ENCODE peak calls at places on chromosomes 12 and 14, in eight cellular contexts. X, Z, U, S, N, J, F and R are unnamed samples.

GRCh38 chr12:131867891-131868675 is 26.3 kb upstream of the ULK1 start:
- DNase-seq in S (no peak), J (no peak), N (no peak), F (no peak), U (peak), Z (no peak), X (no peak), R (peak)

GRCh38 chr14:101010835-101011234 is 107.3 kb upstream of the RTL1 start:
- DNase-seq in N (no peak), X (no peak), Z (no peak), J (no peak), U (no peak), F (no peak), S (no peak), R (no peak)

GRCh38 chr12:101855364-101855884 is 22.0 kb upstream of the DRAM1 start:
- DNase-seq in N (no peak), S (no peak), Z (no peak), J (peak), X (no peak), U (no peak), F (peak), R (no peak)

GRCh38 chr12:131506426-131506825 is 204.5 kb upstream of the SFSWAP start:
- DNase-seq in U (no peak), J (no peak), F (no peak), X (no peak), Z (no peak), N (no peak), S (no peak), R (no peak)

GRCh38 chr14:55881577-55882241 is 236.5 kb upstream of the PELI2 start:
- DNase-seq in Z (no peak), F (no peak), J (no peak), N (no peak), X (no peak), S (no peak), U (no peak), R (no peak)

GRCh38 chr14:103905861-103906456 is 22.3 kb upstream of the TDRD9 start:
- DNase-seq in X (no peak), S (no peak), Z (no peak), U (no peak), J (no peak), N (no peak), F (no peak), R (no peak)

GRCh38 chr12:93378373-93379310 is 917 bp downstream of the NUDT4 start:
- DNase-seq in U (peak), S (peak), F (peak), J (no peak), X (no peak), N (no peak), Z (no peak), R (peak)

GRCh38 chr14:76413962-76414665 is 38.2 kb downstream of the ESRRB start:
- DNase-seq in S (no peak), J (no peak), Z (no peak), F (no peak), U (no peak), N (no peak), X (no peak), R (no peak)

GRCh38 chr14:52265248-52265647 is 2.2 kb upstream of the PTGDR start:
- DNase-seq in Z (no peak), F (no peak), N (no peak), X (no peak), S (no peak), U (no peak), J (no peak), R (no peak)

GRCh38 chr14:75254381-75254821 is 24.2 kb upstream of the FOS start:
- DNase-seq in J (no peak), Z (peak), U (no peak), F (no peak), S (no peak), N (peak), X (no peak), R (no peak)

GRCh38 chr14:75960219-75960618 is 21.6 kb downstream of the TGFB3 start:
- DNase-seq in J (no peak), U (no peak), Z (no peak), S (no peak), N (no peak), X (no peak), F (no peak), R (no peak)

GRCh38 chr12:11904124-11904523 is 166.6 kb upstream of the BCL2L14 start:
- DNase-seq in J (no peak), U (no peak), F (no peak), N (no peak), S (no peak), Z (peak), X (no peak), R (no peak)

GRCh38 chr14:51138353-51139103 is 43.6 kb upstream of the TRIM9 start:
- DNase-seq in F (no peak), X (no peak), S (no peak), U (no peak), J (no peak), Z (no peak), N (no peak), R (no peak)

GRCh38 chr14:99744199-99744872 is 48.9 kb upstream of the EML1 start:
- DNase-seq in F (no peak), J (no peak), N (no peak), U (no peak), S (no peak), Z (no peak), X (no peak), R (no peak)

GRCh38 chr12:84502907-84503787 is 409.5 kb downstream of the SLC6A15 start:
- DNase-seq in U (no peak), Z (no peak), N (peak), S (no peak), X (peak), F (peak), J (peak), R (no peak)

GRCh38 chr12:30023186-30023585 is 239.4 kb upstream of the TMTC1 start:
- DNase-seq in F (no peak), X (no peak), J (no peak), Z (no peak), U (no peak), N (no peak), S (no peak), R (no peak)

GRCh38 chr12:89451876-89452275 is 72.7 kb downstream of the GALNT4 start:
- DNase-seq in N (no peak), F (no peak), S (no peak), Z (peak), U (no peak), X (no peak), J (no peak), R (no peak)

GRCh38 chr12:131758016-131758739 is 47.3 kb downstream of the SFSWAP start:
- DNase-seq in S (no peak), N (no peak), F (no peak), Z (no peak), U (no peak), X (no peak), J (no peak), R (no peak)

GRCh38 chr12:123546281-123546680 is 12.8 kb upstream of the RILPL1 start:
- DNase-seq in S (no peak), X (no peak), Z (no peak), J (no peak), N (no peak), F (no peak), U (no peak), R (no peak)

GRCh38 chr14:69439516-69440270 is 41.2 kb downstream of the SLC39A9 start:
- DNase-seq in X (no peak), J (no peak), N (no peak), F (no peak), S (no peak), U (no peak), Z (no peak), R (no peak)

GRCh38 chr14:55328317-55328716 is 57.1 kb downstream of the FBXO34 start:
- DNase-seq in S (no peak), F (no peak), X (no peak), Z (no peak), N (no peak), U (no peak), J (peak), R (no peak)

GRCh38 chr14:69043598-69044267 is 64.6 kb upstream of the ACTN1 start:
- DNase-seq in J (no peak), N (no peak), U (no peak), F (no peak), X (no peak), Z (peak), S (no peak), R (no peak)

GRCh38 chr12:47491516-47491915 is 214.3 kb downstream of the RPAP3 start:
- DNase-seq in S (no peak), U (no peak), N (no peak), Z (no peak), X (no peak), J (no peak), F (no peak), R (no peak)

GRCh38 chr12:31248815-31249214 is 77.1 kb downstream of the SINHCAF start:
- DNase-seq in N (no peak), X (no peak), Z (no peak), J (no peak), S (no peak), U (no peak), F (no peak), R (no peak)

GRCh38 chr12:29807125-29807524 is 23.4 kb upstream of the TMTC1 start:
- DNase-seq in X (no peak), J (peak), N (no peak), F (no peak), Z (no peak), U (no peak), S (no peak), R (no peak)

GRCh38 chr12:107513636-107514400 is 171.8 kb upstream of the PWP1 start:
- DNase-seq in X (no peak), Z (no peak), S (no peak), U (no peak), F (no peak), J (no peak), N (no peak), R (no peak)

GRCh38 chr14:69039287-69039628 is 60.2 kb upstream of the ACTN1 start:
- DNase-seq in N (no peak), U (no peak), X (peak), S (no peak), J (peak), F (no peak), Z (no peak), R (no peak)

GRCh38 chr12:45303955-45304354 is 88.1 kb downstream of the ANO6 start:
- DNase-seq in N (no peak), S (no peak), J (no peak), Z (no peak), F (no peak), U (no peak), X (no peak), R (no peak)

GRCh38 chr12:47360771-47361388 is 281.1 kb upstream of the AMIGO2 start:
- DNase-seq in S (no peak), Z (no peak), X (no peak), N (no peak), F (peak), J (no peak), U (no peak), R (no peak)

GRCh38 chr14:51953996-51954395 is 35.4 kb upstream of the RTRAF start:
- DNase-seq in Z (no peak), X (no peak), S (no peak), N (no peak), J (no peak), F (no peak), U (no peak), R (no peak)

GRCh38 chr12:116006141-116006540 is 271.4 kb downstream of the MED13L start:
- DNase-seq in N (no peak), Z (no peak), F (no peak), J (no peak), X (no peak), U (no peak), S (no peak), R (no peak)

GRCh38 chr14:99067141-99067920 is 204.7 kb downstream of the BCL11B start:
- DNase-seq in F (no peak), X (no peak), N (no peak), J (no peak), Z (no peak), S (no peak), U (no peak), R (no peak)

GRCh38 chr14:89386214-89386886 is 30.7 kb downstream of the FOXN3 start:
- DNase-seq in Z (no peak), N (no peak), J (no peak), X (no peak), U (no peak), S (no peak), F (no peak), R (no peak)

GRCh38 chr14:102210421-102211042 is 70.8 kb downstream of the WDR20 start:
- DNase-seq in F (no peak), J (no peak), S (no peak), N (no peak), Z (no peak), U (no peak), X (no peak), R (no peak)

GRCh38 chr12:53726342-53726741 is 910 bp downstream of the CALCOCO1 start:
- DNase-seq in U (no peak), J (peak), X (no peak), S (no peak), F (peak), N (no peak), Z (no peak), R (no peak)

GRCh38 chr14:27668531-27668930 is 1070.7 kb upstream of the NOVA1 start:
- DNase-seq in U (no peak), X (no peak), N (no peak), Z (no peak), F (no peak), J (no peak), S (no peak), R (no peak)

GRCh38 chr12:61915420-61915819 is 344.8 kb upstream of the USP15 start:
- DNase-seq in X (no peak), Z (no peak), U (no peak), J (peak), F (no peak), S (no peak), N (no peak), R (no peak)

GRCh38 chr12:80988986-80989385 is 51.3 kb upstream of the LIN7A start:
- DNase-seq in Z (no peak), X (no peak), J (no peak), U (no peak), S (no peak), N (no peak), F (no peak), R (no peak)

GRCh38 chr14:24032727-24033418 is 18.9 kb upstream of the CARMIL3 start:
- DNase-seq in X (no peak), N (no peak), U (no peak), Z (no peak), F (no peak), J (peak), S (no peak), R (no peak)

GRCh38 chr14:38255408-38255672 is 553 bp downstream of the CLEC14A start:
- DNase-seq in U (no peak), N (no peak), X (no peak), F (no peak), J (no peak), S (peak), Z (no peak), R (no peak)

GRCh38 chr14:38250316-38250715 is 5.6 kb downstream of the CLEC14A start:
- DNase-seq in Z (no peak), N (no peak), U (no peak), X (no peak), S (no peak), J (no peak), F (no peak), R (no peak)

GRCh38 chr14:38254565-38255407 is 1.1 kb downstream of the CLEC14A start:
- DNase-seq in X (no peak), J (no peak), S (no peak), N (no peak), U (no peak), F (no peak), Z (no peak), R (no peak)

GRCh38 chr14:38248629-38249028 is 7.3 kb downstream of the CLEC14A start:
- DNase-seq in F (no peak), U (no peak), Z (no peak), S (no peak), X (no peak), N (no peak), J (peak), R (no peak)

GRCh38 chr14:38252066-38252710 is 3.7 kb downstream of the CLEC14A start:
- DNase-seq in F (no peak), N (no peak), S (no peak), U (no peak), X (no peak), Z (no peak), J (no peak), R (no peak)
- TF ChIP-seq POLR2A in F (no peak), N (no peak), S (no peak), U (no peak), X (no peak), Z (no peak), J (no peak), R (no peak)

DNA sequence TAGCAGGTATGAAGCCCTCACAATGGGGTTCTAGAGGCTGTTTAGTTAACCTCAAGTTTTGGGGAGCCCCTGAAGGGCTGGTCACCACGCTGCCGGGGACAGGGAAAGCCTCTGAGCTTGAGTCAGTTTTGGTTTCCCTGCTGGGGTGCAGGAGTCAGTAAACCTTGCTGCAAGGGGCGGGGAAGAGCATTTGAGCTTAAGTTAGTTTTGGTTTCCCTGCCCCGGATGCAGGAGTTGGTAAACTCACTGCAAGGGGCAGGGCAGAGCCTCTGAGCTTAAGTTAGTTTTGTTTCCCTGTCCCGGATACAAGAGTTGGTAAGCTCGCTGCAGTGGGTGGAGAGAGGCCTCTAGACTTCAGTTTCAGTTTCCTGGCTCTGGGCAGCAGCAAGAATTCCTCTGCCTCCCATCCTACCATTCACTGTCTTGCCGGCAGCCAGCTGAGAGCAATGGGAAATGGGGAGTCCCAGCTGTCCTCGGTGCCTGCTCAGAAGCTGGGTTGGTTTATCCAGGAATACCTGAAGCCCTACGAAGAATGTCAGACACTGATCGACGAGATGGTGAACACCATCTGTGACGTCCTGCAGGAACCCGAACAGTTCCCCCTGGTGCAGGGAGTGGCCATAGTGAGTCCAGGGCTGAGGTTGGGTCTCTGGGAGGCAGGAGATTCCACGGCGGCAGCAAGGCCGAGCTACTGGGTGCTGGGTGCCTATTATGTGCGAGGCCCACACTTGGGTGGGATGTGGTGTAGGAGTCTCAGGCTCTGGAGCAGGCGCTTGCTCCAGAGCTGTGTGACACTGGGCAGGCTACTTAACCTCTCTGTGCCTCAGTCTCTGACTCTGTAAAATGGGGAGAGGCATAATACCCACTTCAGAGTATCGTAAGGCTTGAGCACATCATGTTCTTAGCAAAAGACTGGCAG is at the start of gene OAS2:
- DNase-seq in N (peak), X (no peak), U (peak), F (no peak), Z (peak), S (no peak), J (peak), R (peak)
- TF ChIP-seq POLR2AphosphoS5 in N (peak), X (no peak), U (peak), F (no peak), Z (peak), S (no peak), J (no peak), R (peak)

GRCh38 chr12:90854136-90854689 is 100.8 kb downstream of the CCER1 start:
- DNase-seq in Z (no peak), N (peak), S (no peak), X (peak), F (no peak), U (no peak), J (peak), R (no peak)

GRCh38 chr12:90855534-90855933 is 99.4 kb downstream of the CCER1 start:
- DNase-seq in N (no peak), S (no peak), Z (no peak), J (no peak), U (no peak), X (no peak), F (no peak), R (no peak)

DNA sequence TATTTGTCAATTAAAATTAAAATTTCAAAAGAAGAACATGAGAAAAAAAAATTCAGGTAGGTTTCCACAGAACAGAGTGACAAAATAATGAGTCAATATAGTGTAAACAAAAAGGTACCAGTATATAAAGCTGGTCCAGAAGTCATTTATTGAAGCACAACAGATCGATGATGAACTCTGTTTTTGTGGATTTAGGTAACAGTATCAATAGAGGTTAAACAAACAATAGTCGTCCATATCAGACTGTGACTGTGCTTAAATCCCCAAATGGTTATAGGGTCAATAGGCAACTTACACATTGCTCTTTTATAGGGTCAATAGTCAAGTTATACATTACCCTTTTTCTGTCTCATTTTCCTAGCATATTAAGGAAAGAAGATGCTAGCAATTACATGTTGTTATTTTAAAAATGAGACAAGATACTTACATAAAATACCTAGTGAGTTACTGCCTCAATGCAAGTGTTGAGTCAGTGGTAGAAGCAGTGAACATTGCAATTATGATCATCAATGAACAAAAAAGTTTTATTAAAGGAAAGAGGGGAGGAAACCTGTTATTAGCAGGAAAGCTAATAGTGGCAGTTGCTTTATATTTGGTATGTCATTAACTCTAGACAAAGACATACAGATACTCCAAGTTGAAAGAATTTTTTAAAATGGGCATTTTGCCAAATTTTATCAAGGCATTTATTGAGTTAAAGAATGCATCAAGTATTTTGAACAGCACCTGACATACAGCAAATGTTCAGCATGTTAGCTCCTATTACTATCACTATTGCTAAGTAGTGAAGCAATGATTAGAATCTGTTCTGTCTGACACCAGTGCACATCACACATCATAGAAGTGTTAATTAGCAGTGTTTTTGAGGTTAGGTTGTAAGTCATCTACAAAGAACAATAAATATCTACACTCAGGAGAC is 102.9 kb downstream of the CCER1 start:
- DNase-seq in J (peak), S (no peak), X (no peak), Z (no peak), U (no peak), F (no peak), N (no peak), R (no peak)
- TF ChIP-seq POLR2A in J (no peak), S (no peak), X (no peak), Z (no peak), U (no peak), F (no peak), N (no peak), R (no peak)

GRCh38 chr12:3255071-3255470 is 177.9 kb downstream of the TSPAN9 start:
- DNase-seq in S (no peak), U (no peak), F (no peak), X (no peak), Z (no peak), J (no peak), N (no peak), R (no peak)
- TF ChIP-seq POLR2AphosphoS5 in S (no peak), U (no peak), F (no peak), X (no peak), Z (no peak), J (no peak), N (no peak), R (no peak)

GRCh38 chr14:66507722-66508546 is at the start of gene GPHN:
- DNase-seq in U (peak), Z (peak), J (peak), S (peak), N (peak), F (peak), X (peak), R (peak)
- TF ChIP-seq POLR2A in U (peak), Z (no peak), J (peak), S (peak), N (peak), F (peak), X (peak), R (peak)

GRCh38 chr14:105475916-105476845 is 1.6 kb downstream of the CRIP2 start:
- DNase-seq in X (no peak), U (no peak), S (no peak), F (no peak), J (peak), N (no peak), Z (no peak), R (no peak)
- TF ChIP-seq POLR2AphosphoS5 in X (no peak), U (no peak), S (no peak), F (no peak), J (no peak), N (no peak), Z (no peak), R (no peak)